ENCODE peak calls at places on chromosomes 5 and 9, in eight cellular contexts. R, B, O, V, M, Y, A and X are unnamed samples.
A peak's percentile ranks its signal among the peaks of the same experiment; 100 is the strongest.

GRCh38 chr5:141634162-141634561 is 2.5 kb downstream of the HDAC3 start:
- DNase-seq in A (no peak), O (no peak), B (no peak), Y (peak; percentile 43), V (no peak), R (no peak), M (no peak), X (no peak)

GRCh38 chr5:143037708-143038107 is 267.5 kb downstream of the ARHGAP26 start:
- DNase-seq in M (no peak), A (no peak), Y (no peak), O (no peak), V (no peak), B (no peak), R (no peak), X (no peak)

GRCh38 chr9:91245432-91246313 is 116.0 kb downstream of the AUH start:
- DNase-seq in M (peak; percentile 23), A (no peak), V (no peak), B (no peak), Y (no peak), O (no peak), R (peak; percentile 66), X (no peak)

GRCh38 chr5:29550523-29550922 is 1643.0 kb upstream of the CDH6 start:
- DNase-seq in V (no peak), B (no peak), M (no peak), R (no peak), A (no peak), O (no peak), Y (no peak), X (no peak)

GRCh38 chr5:77881528-77881927 is 105.4 kb upstream of the TBCA start:
- DNase-seq in A (no peak), Y (no peak), V (no peak), R (peak; percentile 71), B (no peak), M (no peak), O (no peak), X (no peak)

GRCh38 chr5:82912462-82912861 is 164.7 kb downstream of the TMEM167A start:
- DNase-seq in Y (no peak), O (no peak), A (no peak), B (no peak), M (no peak), R (no peak), V (no peak), X (no peak)

GRCh38 chr5:72138943-72139467 is 31.7 kb downstream of the MAP1B start:
- DNase-seq in Y (no peak), V (no peak), R (peak; percentile 94), B (no peak), M (no peak), A (no peak), O (no peak), X (no peak)

GRCh38 chr9:79962836-79963235 is 391.1 kb downstream of the TLE4 start:
- DNase-seq in O (no peak), V (no peak), M (no peak), B (no peak), Y (no peak), A (no peak), R (no peak), X (no peak)

GRCh38 chr5:142145106-142145900 is 36.7 kb downstream of the NDFIP1 start:
- DNase-seq in V (peak; percentile 60), R (peak; percentile 74), B (peak; percentile 33), M (peak; percentile 81), O (peak; percentile 11), Y (no peak), A (peak; percentile 13), X (peak; percentile 67)

GRCh38 chr5:77282337-77283027 is 72.0 kb downstream of the PDE8B start:
- DNase-seq in B (no peak), A (no peak), O (no peak), M (no peak), V (peak; percentile 11), R (peak; percentile 34), Y (no peak), X (no peak)

GRCh38 chr5:1734271-1734907 is 65.2 kb downstream of the MRPL36 start:
- DNase-seq in Y (peak; percentile 44), O (no peak), M (no peak), R (no peak), B (no peak), A (no peak), V (no peak), X (no peak)

GRCh38 chr9:5629312-5630037 is 568 bp downstream of the RIC1 start:
- DNase-seq in M (peak; percentile 42), B (peak; percentile 11), O (peak; percentile 61), A (no peak), V (no peak), R (no peak), Y (peak; percentile 75), X (peak; percentile 52)

GRCh38 chr9:69857131-69857530 is 36.5 kb downstream of the CFAP95 start:
- DNase-seq in R (peak; percentile 81), A (no peak), Y (no peak), V (peak; percentile 6), O (no peak), M (no peak), B (no peak), X (no peak)

GRCh38 chr9:82584349-82584846 is 478.5 kb downstream of the RASEF start:
- DNase-seq in R (no peak), M (no peak), B (no peak), O (no peak), Y (no peak), V (no peak), A (no peak), X (no peak)

GRCh38 chr5:58088941-58089340 is 370.9 kb downstream of the PLK2 start:
- DNase-seq in V (no peak), R (no peak), B (no peak), A (no peak), M (no peak), Y (no peak), O (no peak), X (no peak)

GRCh38 chr9:27489087-27489876 is 34.8 kb upstream of the IFNK start:
- DNase-seq in Y (no peak), R (no peak), A (no peak), M (no peak), V (no peak), O (no peak), B (no peak), X (no peak)

GRCh38 chr9:131112374-131113159 is 12.8 kb upstream of the NUP214 start:
- DNase-seq in M (no peak), B (no peak), R (no peak), Y (no peak), V (no peak), O (no peak), A (no peak), X (no peak)

GRCh38 chr5:41925555-41925946 is 470 bp downstream of the FBXO4 start:
- DNase-seq in V (peak; percentile 41), A (no peak), M (peak; percentile 51), Y (peak; percentile 73), R (peak; percentile 10), O (no peak), B (no peak), X (peak; percentile 35)

GRCh38 chr5:120538149-120538548 is 74.0 kb downstream of the PRR16 start:
- DNase-seq in R (peak; percentile 19), M (no peak), V (no peak), A (no peak), O (no peak), Y (no peak), B (no peak), X (no peak)

GRCh38 chr5:6404129-6404528 is 25.8 kb upstream of the MED10 start:
- DNase-seq in V (no peak), Y (no peak), M (no peak), A (no peak), B (no peak), R (no peak), O (no peak), X (no peak)

GRCh38 chr9:128696923-128697707 is 5.2 kb upstream of the PKN3 start:
- DNase-seq in M (no peak), A (no peak), R (no peak), O (no peak), Y (no peak), V (no peak), B (no peak), X (no peak)

GRCh38 chr9:120894404-120895226 is 17.6 kb upstream of the PHF19 start:
- DNase-seq in V (no peak), B (no peak), A (no peak), M (no peak), Y (peak; percentile 59), R (no peak), O (peak; percentile 16), X (no peak)

GRCh38 chr5:111016801-111017200 is 54.7 kb upstream of the TSLP start:
- DNase-seq in Y (no peak), A (no peak), B (no peak), M (no peak), R (peak; percentile 79), O (no peak), V (no peak), X (no peak)

GRCh38 chr5:54445691-54446090 is 9.8 kb upstream of the HSPB3 start:
- DNase-seq in O (no peak), V (no peak), R (no peak), M (no peak), B (no peak), A (no peak), Y (no peak), X (no peak)

GRCh38 chr9:4375424-4376195 is 75.7 kb upstream of the GLIS3 start:
- DNase-seq in O (no peak), Y (no peak), M (no peak), B (no peak), A (no peak), V (peak; percentile 55), R (peak; percentile 45), X (no peak)

GRCh38 chr5:142186821-142187594 is 78.4 kb downstream of the NDFIP1 start:
- DNase-seq in R (no peak), V (no peak), B (no peak), Y (no peak), A (no peak), O (no peak), M (peak; percentile 39), X (no peak)

GRCh38 chr5:93874491-93874890 is 133.1 kb upstream of the POU5F2 start:
- DNase-seq in A (no peak), R (no peak), B (no peak), V (no peak), O (no peak), Y (no peak), M (no peak), X (no peak)

GRCh38 chr5:154813736-154814135 is 36.7 kb downstream of the FAXDC2 start:
- DNase-seq in O (no peak), V (no peak), M (no peak), Y (no peak), A (no peak), R (no peak), B (peak; percentile 21), X (no peak)

GRCh38 chr5:65030056-65030455 is 261.3 kb downstream of the CWC27 start:
- DNase-seq in V (no peak), R (no peak), Y (no peak), A (no peak), B (no peak), O (no peak), M (no peak), X (no peak)

GRCh38 chr9:68500457-68501158 is 40.1 kb downstream of the TMEM252 start:
- DNase-seq in M (no peak), V (no peak), R (peak; percentile 5), O (no peak), B (no peak), A (no peak), Y (no peak), X (no peak)

GRCh38 chr9:30524311-30524710 is 1860.1 kb upstream of the ACO1 start:
- DNase-seq in O (no peak), B (no peak), Y (no peak), A (no peak), R (no peak), V (no peak), M (no peak), X (no peak)

GRCh38 chr9:93011114-93011513 is 47.4 kb upstream of the SUSD3 start:
- DNase-seq in O (no peak), A (no peak), Y (peak; percentile 37), B (no peak), R (no peak), M (no peak), V (no peak), X (no peak)

GRCh38 chr9:72315089-72315509 is 49.9 kb downstream of the ZFAND5 start:
- DNase-seq in B (no peak), Y (no peak), M (peak; percentile 44), R (no peak), A (no peak), O (peak; percentile 8), V (no peak), X (peak; percentile 45)

GRCh38 chr5:113186061-113186460 is 209.5 kb downstream of the DCP2 start:
- DNase-seq in M (no peak), Y (no peak), B (no peak), R (no peak), V (no peak), O (no peak), A (no peak), X (no peak)